ENCODE peak calls at places on chromosomes 11 and 22, in five cellular contexts. One of them, this sample, is unnamed.

GRCh38 chr11:44421090-44421675 is 111.2 kb upstream of the ALX4 start:
- DNase-seq in B cell: no peak
- DNase-seq in CD4-positive, alpha-beta memory T cell: no peak
- DNase-seq in GOT3: no peak
- DNase-seq in stimulated activated naive CD4-positive, alpha-beta T cell treated with Interleukin-2 at 50 U/mL for 16 hours: no peak
- DNase-seq in this sample: no peak

GRCh38 chr11:123253223-123253622 is 58.2 kb upstream of the CLMP start:
- DNase-seq in B cell: no peak
- DNase-seq in CD4-positive, alpha-beta memory T cell: no peak
- DNase-seq in GOT3: no peak
- DNase-seq in stimulated activated naive CD4-positive, alpha-beta T cell treated with Interleukin-2 at 50 U/mL for 16 hours: no peak
- DNase-seq in this sample: no peak

GRCh38 chr11:62552465-62552782 is 5.8 kb upstream of the AHNAK start:
- DNase-seq in B cell: no peak
- DNase-seq in CD4-positive, alpha-beta memory T cell: no peak
- DNase-seq in GOT3: no peak
- DNase-seq in stimulated activated naive CD4-positive, alpha-beta T cell treated with Interleukin-2 at 50 U/mL for 16 hours: no peak
- DNase-seq in this sample: peak

GRCh38 chr11:100581318-100581717 is 105.8 kb upstream of the ARHGAP42 start:
- DNase-seq in B cell: no peak
- DNase-seq in CD4-positive, alpha-beta memory T cell: no peak
- DNase-seq in GOT3: no peak
- DNase-seq in stimulated activated naive CD4-positive, alpha-beta T cell treated with Interleukin-2 at 50 U/mL for 16 hours: no peak
- DNase-seq in this sample: no peak

GRCh38 chr22:26334232-26334631 is 94.8 kb upstream of the ASPHD2 start:
- DNase-seq in B cell: no peak
- DNase-seq in CD4-positive, alpha-beta memory T cell: no peak
- DNase-seq in GOT3: no peak
- DNase-seq in stimulated activated naive CD4-positive, alpha-beta T cell treated with Interleukin-2 at 50 U/mL for 16 hours: no peak
- DNase-seq in this sample: no peak

GRCh38 chr11:88293931-88294330 is 43.6 kb downstream of the CTSC start:
- DNase-seq in B cell: no peak
- DNase-seq in CD4-positive, alpha-beta memory T cell: no peak
- DNase-seq in GOT3: no peak
- DNase-seq in stimulated activated naive CD4-positive, alpha-beta T cell treated with Interleukin-2 at 50 U/mL for 16 hours: no peak
- DNase-seq in this sample: peak

GRCh38 chr11:57361926-57362325 is 19.0 kb downstream of the PRG3 start:
- DNase-seq in B cell: no peak
- DNase-seq in CD4-positive, alpha-beta memory T cell: no peak
- DNase-seq in GOT3: no peak
- DNase-seq in stimulated activated naive CD4-positive, alpha-beta T cell treated with Interleukin-2 at 50 U/mL for 16 hours: no peak
- DNase-seq in this sample: no peak

GRCh38 chr22:50733521-50734342 is 4.3 kb upstream of the ACR start:
- DNase-seq in B cell: no peak
- DNase-seq in CD4-positive, alpha-beta memory T cell: no peak
- DNase-seq in GOT3: no peak
- DNase-seq in stimulated activated naive CD4-positive, alpha-beta T cell treated with Interleukin-2 at 50 U/mL for 16 hours: no peak
- DNase-seq in this sample: peak

GRCh38 chr11:110128161-110128560 is 35.0 kb downstream of the ZC3H12C start:
- DNase-seq in B cell: no peak
- DNase-seq in CD4-positive, alpha-beta memory T cell: no peak
- DNase-seq in GOT3: no peak
- DNase-seq in stimulated activated naive CD4-positive, alpha-beta T cell treated with Interleukin-2 at 50 U/mL for 16 hours: no peak
- DNase-seq in this sample: no peak

GRCh38 chr11:68678031-68678441 is 6.3 kb upstream of the GAL start:
- DNase-seq in B cell: no peak
- DNase-seq in CD4-positive, alpha-beta memory T cell: no peak
- DNase-seq in GOT3: no peak
- DNase-seq in stimulated activated naive CD4-positive, alpha-beta T cell treated with Interleukin-2 at 50 U/mL for 16 hours: no peak
- DNase-seq in this sample: no peak